ENCODE peak calls at places on chromosomes 5 and 9, in seven cellular contexts. P is mesendoderm, D is H1, T is neuronal stem cell, U is trophoblast cell, H is IMR-90, R is H9. O is an unnamed sample.

GRCh38 chr5:369151-369939 is 47.8 kb downstream of the AHRR start:
- DNase-seq in R (peak), D (peak), T (no peak), P (no peak), H (peak), U (no peak), O (no peak)

GRCh38 chr5:40385544-40385943 is 294.2 kb upstream of the PTGER4 start:
- DNase-seq in D (no peak), T (no peak), U (peak), H (peak), R (peak), P (peak), O (peak)

GRCh38 chr5:52007230-52007858 is 624.1 kb downstream of the ISL1 start:
- DNase-seq in R (peak), H (peak), U (peak), P (peak), D (no peak), T (no peak), O (peak)

GRCh38 chr9:129280236-129281231 is 102.5 kb upstream of the IER5L start:
- DNase-seq in T (no peak), U (no peak), P (no peak), R (no peak), H (no peak), D (peak), O (no peak)

GRCh38 chr5:132490484-132491367 is at the start of gene IRF1:
- DNase-seq in T (peak), D (peak), H (peak), U (peak), P (peak), R (peak), O (peak)

GRCh38 chr5:89236900-89237299 is 353.9 kb upstream of the MEF2C start:
- DNase-seq in H (peak), R (no peak), T (no peak), U (no peak), D (no peak), P (no peak), O (peak)

GRCh38 chr9:119588874-119589560 is 219.8 kb upstream of the BRINP1 start:
- DNase-seq in R (no peak), D (no peak), P (peak), T (no peak), U (no peak), H (no peak), O (no peak)

GRCh38 chr5:135391869-135392255 is 7.2 kb downstream of the MACROH2A1 start:
- DNase-seq in R (no peak), T (no peak), P (no peak), U (no peak), H (no peak), D (no peak), O (no peak)

GRCh38 chr9:134150557-134151214 is 13.7 kb downstream of the RNU6ATAC start:
- DNase-seq in R (no peak), T (no peak), D (no peak), H (no peak), P (no peak), U (no peak), O (no peak)

GRCh38 chr9:69542942-69543704 is 129.0 kb downstream of the APBA1 start:
- DNase-seq in U (no peak), R (peak), H (no peak), T (peak), D (peak), P (peak), O (no peak)

GRCh38 chr9:105333811-105334210 is 89.4 kb downstream of the SLC44A1 start:
- DNase-seq in D (no peak), R (no peak), T (no peak), U (no peak), P (no peak), H (no peak), O (no peak)
- H2AK5ac ChIP-seq in D (no peak), R (no peak), T (no peak), U (no peak), P (no peak), H (no peak), O (no peak)

GRCh38 chr5:36596247-36596646 is 10.2 kb upstream of the SLC1A3 start:
- DNase-seq in D (no peak), U (no peak), T (no peak), R (peak), H (no peak), P (peak), O (no peak)

GRCh38 chr5:36596756-36597155 is 9.7 kb upstream of the SLC1A3 start:
- DNase-seq in T (no peak), R (no peak), U (peak), H (no peak), P (no peak), D (no peak), O (no peak)

GRCh38 chr5:36600847-36601527 is 5.4 kb upstream of the SLC1A3 start:
- DNase-seq in H (no peak), T (no peak), P (no peak), U (no peak), R (no peak), D (no peak), O (no peak)

GRCh38 chr5:36602711-36603321 is 3.6 kb upstream of the SLC1A3 start:
- DNase-seq in P (peak), D (no peak), R (peak), H (no peak), U (peak), T (no peak), O (no peak)

DNA sequence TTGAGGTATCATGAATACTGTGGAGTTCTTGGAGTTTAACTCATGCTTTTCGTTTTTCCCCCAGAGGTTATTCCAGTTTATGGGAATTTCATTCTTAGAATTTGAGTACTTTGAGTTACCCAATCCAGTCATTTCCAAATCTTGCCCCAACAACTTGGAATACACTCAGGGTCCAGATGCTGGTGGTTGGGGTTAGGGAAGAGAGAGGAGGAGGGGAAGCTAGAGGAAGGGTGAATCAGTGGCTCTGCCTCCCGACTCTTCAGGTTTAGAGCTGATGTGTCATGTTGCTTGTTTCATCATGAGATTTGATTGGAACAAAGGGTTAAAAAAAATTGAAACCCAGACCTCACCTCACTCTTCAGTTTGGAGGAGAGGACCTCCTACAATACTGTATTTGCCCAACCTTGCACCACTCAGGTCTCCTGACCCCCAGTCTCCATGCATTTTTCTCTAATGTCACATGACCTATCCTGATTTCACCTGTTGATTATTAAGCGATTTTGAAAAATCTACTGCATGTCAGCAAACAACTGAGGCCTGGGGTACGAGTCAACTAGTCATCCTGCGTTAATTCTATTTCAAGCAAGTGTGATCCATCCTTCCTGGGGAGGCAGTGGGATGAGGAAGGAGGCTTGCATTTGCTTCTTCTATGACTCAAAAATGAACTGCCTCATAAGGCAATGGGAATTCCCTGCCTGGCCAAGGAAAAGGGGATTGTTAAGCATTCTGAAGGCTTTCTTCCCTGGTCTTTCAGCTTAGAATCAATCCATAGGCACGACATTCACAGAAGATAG is 6.2 kb upstream of the SLC1A3 start:
- DNase-seq in D (no peak), H (peak), R (no peak), U (no peak), T (no peak), P (no peak), O (no peak)
- H2AK5ac ChIP-seq in D (no peak), H (no peak), R (no peak), U (no peak), T (no peak), P (no peak), O (no peak)

DNA sequence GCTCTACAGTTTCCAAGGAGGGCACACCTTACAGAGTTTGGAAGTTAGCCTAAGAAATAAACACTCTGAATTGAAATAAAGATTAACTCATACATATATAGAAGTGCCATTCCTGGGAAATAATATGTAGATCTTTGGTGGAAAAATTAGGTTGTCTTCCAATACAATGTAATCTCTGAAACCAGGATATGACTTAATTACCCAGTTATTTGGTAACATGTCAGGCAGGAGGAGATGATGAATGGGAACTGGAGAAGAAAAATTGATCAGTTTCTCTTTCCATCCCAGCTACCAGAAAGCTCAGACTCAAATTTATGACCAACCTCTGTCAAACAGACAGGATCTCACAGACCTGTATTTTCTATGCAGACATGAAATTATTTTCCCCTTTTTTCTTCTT is 215.2 kb upstream of the SNX2 start:
- DNase-seq in U (no peak), T (no peak), H (no peak), D (no peak), P (no peak), R (no peak), O (no peak)
- H2AK5ac ChIP-seq in U (no peak), T (no peak), H (no peak), D (no peak), P (no peak), R (no peak), O (no peak)

GRCh38 chr5:83608122-83608521 is 112.5 kb downstream of the HAPLN1 start:
- DNase-seq in P (peak), T (peak), R (peak), H (peak), D (peak), U (peak), O (peak)
- H2AK5ac ChIP-seq in P (no peak), T (no peak), R (no peak), H (no peak), D (no peak), U (no peak), O (no peak)

DNA sequence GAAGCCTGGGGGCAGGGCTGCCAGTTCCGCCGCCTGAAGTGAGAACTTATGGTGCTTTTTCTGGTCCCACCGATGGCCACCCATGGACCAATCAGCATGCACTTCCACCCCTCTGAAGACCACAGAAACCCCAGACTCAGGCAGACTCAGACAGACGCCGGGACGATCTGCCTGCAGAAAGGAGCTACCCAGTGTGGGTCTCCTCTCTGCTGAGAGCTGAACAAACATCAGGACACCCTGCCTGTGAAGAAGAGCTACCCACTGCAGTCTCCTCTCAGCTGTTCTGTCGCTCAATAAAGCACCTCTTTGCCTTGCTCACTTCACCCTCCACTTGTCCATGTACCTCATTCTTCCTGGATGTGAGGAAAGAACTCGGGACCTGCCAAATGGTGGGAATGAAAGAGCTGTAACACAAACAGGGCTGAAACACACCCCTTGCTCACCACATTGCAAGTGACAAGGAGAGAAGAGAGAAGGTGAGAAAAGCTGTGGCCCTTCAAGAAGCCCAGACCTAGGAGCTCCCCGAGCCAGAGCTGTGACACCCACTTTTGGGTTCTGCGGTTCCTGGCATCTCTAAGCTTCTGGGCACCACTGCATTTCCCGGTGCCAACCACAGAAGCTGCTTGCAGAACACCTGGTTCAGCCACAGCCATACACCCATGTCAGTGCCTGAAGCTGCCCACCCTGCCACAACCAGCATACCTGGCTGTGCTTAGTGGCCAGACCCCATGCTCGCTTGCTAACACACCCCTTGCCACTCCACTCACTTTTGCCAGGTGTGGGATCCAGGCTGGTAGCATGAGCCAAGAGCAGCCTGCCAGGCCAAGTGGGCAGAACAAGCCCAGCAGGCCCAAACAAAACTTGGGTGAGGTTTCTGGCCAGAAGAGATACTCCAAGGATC is 114.3 kb upstream of the TSLP start:
- DNase-seq in D (no peak), U (no peak), H (no peak), P (no peak), T (no peak), R (no peak), O (no peak)
- H2AK5ac ChIP-seq in D (no peak), U (no peak), H (peak), P (no peak), T (no peak), R (no peak), O (no peak)

GRCh38 chr9:79613145-79613544 is 41.4 kb downstream of the TLE4 start:
- DNase-seq in T (no peak), D (no peak), P (peak), H (no peak), R (no peak), U (no peak), O (no peak)

GRCh38 chr9:79611091-79611614 is 39.4 kb downstream of the TLE4 start:
- DNase-seq in U (no peak), R (no peak), D (no peak), P (peak), T (peak), H (peak), O (peak)

GRCh38 chr9:79610019-79610760 is 38.4 kb downstream of the TLE4 start:
- DNase-seq in R (no peak), U (no peak), D (no peak), T (peak), P (no peak), H (peak), O (peak)

GRCh38 chr9:79604921-79605562 is 33.3 kb downstream of the TLE4 start:
- DNase-seq in T (no peak), D (no peak), U (no peak), R (no peak), H (no peak), P (no peak), O (no peak)

GRCh38 chr9:79609468-79610018 is 37.8 kb downstream of the TLE4 start:
- DNase-seq in U (no peak), D (no peak), P (no peak), R (no peak), H (no peak), T (no peak), O (no peak)
- H2AK5ac ChIP-seq in U (no peak), D (no peak), P (no peak), R (no peak), H (no peak), T (no peak), O (no peak)

DNA sequence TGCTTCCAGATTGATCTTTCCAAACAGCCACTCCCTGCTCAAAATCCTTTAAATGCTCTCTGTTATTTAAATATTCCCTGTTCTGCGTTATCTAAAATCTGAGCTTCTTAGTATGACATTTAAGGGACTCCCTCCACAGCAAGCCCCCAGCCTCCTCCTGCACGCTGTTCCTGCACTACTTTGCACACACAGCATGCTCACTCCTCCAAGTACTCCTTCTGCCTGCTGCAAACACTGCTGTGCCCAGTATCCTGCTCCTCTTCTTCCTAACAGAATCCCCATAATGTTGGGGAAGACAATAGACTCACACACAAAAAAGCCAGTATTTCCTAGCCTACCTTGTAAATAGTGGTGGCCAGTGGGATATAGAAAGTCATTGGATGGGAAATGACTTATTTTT is 123.4 kb upstream of the RASEF start:
- DNase-seq in D (no peak), T (no peak), P (no peak), H (no peak), U (no peak), R (no peak), O (no peak)
- H2AK5ac ChIP-seq in D (no peak), T (no peak), P (no peak), H (no peak), U (no peak), R (no peak), O (no peak)

GRCh38 chr5:16066320-16066719 is 113.3 kb downstream of the MARCHF11 start:
- DNase-seq in T (no peak), R (no peak), P (no peak), D (no peak), H (no peak), U (no peak), O (no peak)
- H2AK5ac ChIP-seq in T (no peak), R (no peak), P (no peak), D (no peak), H (no peak), U (no peak), O (no peak)

GRCh38 chr9:91379461-91379860 is 17.7 kb upstream of the AUH start:
- DNase-seq in D (no peak), R (no peak), H (no peak), U (peak), T (no peak), P (no peak), O (peak)

GRCh38 chr9:91376239-91376638 is 14.5 kb upstream of the AUH start:
- DNase-seq in U (no peak), H (no peak), R (no peak), T (no peak), P (no peak), D (no peak), O (peak)

GRCh38 chr9:91378695-91379127 is 17.0 kb upstream of the AUH start:
- DNase-seq in R (no peak), T (no peak), U (peak), H (peak), P (peak), D (no peak), O (peak)

DNA sequence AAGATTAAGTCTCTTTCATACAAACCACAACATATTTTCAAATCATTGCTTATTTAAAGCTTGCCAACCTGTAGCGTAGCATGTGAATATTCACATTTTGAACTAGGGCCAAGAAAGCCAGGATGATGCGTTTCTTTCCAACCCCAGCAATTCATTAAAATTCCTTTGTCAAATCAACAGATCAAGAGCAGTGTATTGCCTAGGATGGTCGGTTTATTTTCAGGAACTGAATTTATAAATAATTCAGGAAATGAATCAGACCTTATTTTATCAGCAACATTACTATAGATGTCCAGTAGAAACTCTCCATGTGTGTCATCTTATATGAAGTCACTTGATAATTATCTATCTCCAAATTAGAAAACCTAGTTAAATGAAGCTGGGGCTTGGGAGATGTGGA is 13.2 kb upstream of the AUH start:
- DNase-seq in U (no peak), T (no peak), P (no peak), D (no peak), H (peak), R (no peak), O (peak)
- H2AK5ac ChIP-seq in U (no peak), T (no peak), P (no peak), D (no peak), H (peak), R (no peak), O (no peak)